ENCODE peak calls at places on chromosome 15, in five cellular contexts. One of them, this sample, is unnamed.

GRCh38 chr15:37789881-37790280 is 144.6 kb upstream of the TMCO5A start:
- DNase-seq in H1: no peak
- DNase-seq in H9: no peak
- DNase-seq in neuronal stem cell: no peak
- DNase-seq in mesenchymal stem cell: peak; percentile 43
- DNase-seq in this sample: peak; percentile 10

GRCh38 chr15:74304459-74304858 is 63.0 kb downstream of the CYP11A1 start:
- DNase-seq in H1: no peak
- DNase-seq in H9: no peak
- DNase-seq in neuronal stem cell: no peak
- DNase-seq in mesenchymal stem cell: no peak
- DNase-seq in this sample: no peak

GRCh38 chr15:63928185-63928852 is 94.6 kb upstream of the HERC1 start:
- DNase-seq in H1: no peak
- DNase-seq in H9: no peak
- DNase-seq in neuronal stem cell: no peak
- DNase-seq in mesenchymal stem cell: no peak
- DNase-seq in this sample: no peak

GRCh38 chr15:26831951-26832350 is 34.9 kb upstream of the GABRA5 start:
- DNase-seq in H1: no peak
- DNase-seq in H9: no peak
- DNase-seq in neuronal stem cell: no peak
- DNase-seq in mesenchymal stem cell: no peak
- DNase-seq in this sample: no peak

GRCh38 chr15:98799991-98800390 is 151.7 kb downstream of the IGF1R start:
- DNase-seq in H1: no peak
- DNase-seq in H9: no peak
- DNase-seq in neuronal stem cell: no peak
- DNase-seq in mesenchymal stem cell: no peak
- DNase-seq in this sample: no peak

GRCh38 chr15:78752492-78753358 is 58.5 kb downstream of the ADAMTS7 start:
- DNase-seq in H1: no peak
- DNase-seq in H9: no peak
- DNase-seq in neuronal stem cell: no peak
- DNase-seq in mesenchymal stem cell: no peak
- DNase-seq in this sample: no peak

GRCh38 chr15:96170616-96171270 is 159.8 kb upstream of the NR2F2 start:
- DNase-seq in H1: no peak
- DNase-seq in H9: no peak
- DNase-seq in neuronal stem cell: no peak
- DNase-seq in mesenchymal stem cell: peak; percentile 53
- DNase-seq in this sample: no peak

GRCh38 chr15:75844629-75845390 is 1.6 kb downstream of the UBE2Q2 start:
- DNase-seq in H1: no peak
- DNase-seq in H9: no peak
- DNase-seq in neuronal stem cell: no peak
- DNase-seq in mesenchymal stem cell: no peak
- DNase-seq in this sample: no peak

GRCh38 chr15:58115692-58116091 is 22.5 kb upstream of the AQP9 start:
- DNase-seq in H1: no peak
- DNase-seq in H9: no peak
- DNase-seq in neuronal stem cell: no peak
- DNase-seq in mesenchymal stem cell: peak; percentile 1
- DNase-seq in this sample: peak; percentile 10

GRCh38 chr15:90957105-90957790 is 2.6 kb downstream of the RCCD1 start:
- DNase-seq in H1: peak; percentile 74
- DNase-seq in H9: peak; percentile 64
- DNase-seq in neuronal stem cell: no peak
- DNase-seq in mesenchymal stem cell: peak; percentile 44
- DNase-seq in this sample: no peak

GRCh38 chr15:76105911-76106310 is 46.1 kb downstream of the TMEM266 start:
- DNase-seq in H1: no peak
- DNase-seq in H9: no peak
- DNase-seq in neuronal stem cell: no peak
- DNase-seq in mesenchymal stem cell: no peak
- DNase-seq in this sample: no peak

GRCh38 chr15:39997031-39997430 is 42.0 kb downstream of the SRP14 start:
- DNase-seq in H1: no peak
- DNase-seq in H9: no peak
- DNase-seq in neuronal stem cell: no peak
- DNase-seq in mesenchymal stem cell: no peak
- DNase-seq in this sample: peak; percentile 88

GRCh38 chr15:97981058-97981457 is 20.6 kb downstream of the ARRDC4 start:
- DNase-seq in H1: no peak
- DNase-seq in H9: no peak
- DNase-seq in neuronal stem cell: no peak
- DNase-seq in mesenchymal stem cell: no peak
- DNase-seq in this sample: no peak

GRCh38 chr15:86863226-86863915 is 783.7 kb downstream of the AGBL1 start:
- DNase-seq in H1: no peak
- DNase-seq in H9: no peak
- DNase-seq in neuronal stem cell: no peak
- DNase-seq in mesenchymal stem cell: peak; percentile 58
- DNase-seq in this sample: peak; percentile 89

GRCh38 chr15:75732809-75733451 is 20.3 kb upstream of the CSPG4 start:
- DNase-seq in H1: peak; percentile 96
- DNase-seq in H9: peak; percentile 91
- DNase-seq in neuronal stem cell: peak; percentile 67
- DNase-seq in mesenchymal stem cell: peak; percentile 72
- DNase-seq in this sample: peak; percentile 69

GRCh38 chr15:39926526-39926925 is 6.5 kb upstream of the GPR176 start:
- DNase-seq in H1: no peak
- DNase-seq in H9: no peak
- DNase-seq in neuronal stem cell: no peak
- DNase-seq in mesenchymal stem cell: no peak
- DNase-seq in this sample: no peak

GRCh38 chr15:73873889-73874511 is 636 bp downstream of the TBC1D21 start:
- DNase-seq in H1: no peak
- DNase-seq in H9: peak; percentile 24
- DNase-seq in neuronal stem cell: peak; percentile 41
- DNase-seq in mesenchymal stem cell: peak; percentile 62
- DNase-seq in this sample: peak; percentile 90

GRCh38 chr15:34520566-34520965 is 62.9 kb downstream of the GOLGA8B start:
- DNase-seq in H1: no peak
- DNase-seq in H9: no peak
- DNase-seq in neuronal stem cell: no peak
- DNase-seq in mesenchymal stem cell: no peak
- DNase-seq in this sample: no peak
- H2BK12ac ChIP-seq in H1: no peak overlapping the region
- H2BK12ac ChIP-seq in H9: no peak overlapping the region
- H2BK12ac ChIP-seq in neuronal stem cell: no peak overlapping the region
- H2BK12ac ChIP-seq in mesenchymal stem cell: no peak overlapping the region
- H2BK12ac ChIP-seq in this sample: no peak overlapping the region

GRCh38 chr15:42159381-42160015 is 3.1 kb upstream of the PLA2G4F start:
- DNase-seq in H1: no peak
- DNase-seq in H9: no peak
- DNase-seq in neuronal stem cell: no peak
- DNase-seq in mesenchymal stem cell: no peak
- DNase-seq in this sample: no peak

GRCh38 chr15:42157981-42158765 is 1.7 kb upstream of the PLA2G4F start:
- DNase-seq in H1: no peak
- DNase-seq in H9: no peak
- DNase-seq in neuronal stem cell: no peak
- DNase-seq in mesenchymal stem cell: peak; percentile 74
- DNase-seq in this sample: peak; percentile 68

GRCh38 chr15:42160110-42160509 is 3.7 kb upstream of the PLA2G4F start:
- DNase-seq in H1: no peak
- DNase-seq in H9: no peak
- DNase-seq in neuronal stem cell: no peak
- DNase-seq in mesenchymal stem cell: no peak
- DNase-seq in this sample: no peak

GRCh38 chr15:42157381-42157780 is 945 bp upstream of the PLA2G4F start:
- DNase-seq in H1: no peak
- DNase-seq in H9: no peak
- DNase-seq in neuronal stem cell: no peak
- DNase-seq in mesenchymal stem cell: no peak
- DNase-seq in this sample: no peak

GRCh38 chr15:42158941-42159340 is 2.5 kb upstream of the PLA2G4F start:
- DNase-seq in H1: no peak
- DNase-seq in H9: no peak
- DNase-seq in neuronal stem cell: no peak
- DNase-seq in mesenchymal stem cell: no peak
- DNase-seq in this sample: no peak
- H2BK12ac ChIP-seq in H1: no peak overlapping the region
- H2BK12ac ChIP-seq in H9: no peak overlapping the region
- H2BK12ac ChIP-seq in neuronal stem cell: no peak overlapping the region
- H2BK12ac ChIP-seq in mesenchymal stem cell: no peak overlapping the region
- H2BK12ac ChIP-seq in this sample: no peak overlapping the region

GRCh38 chr15:36643551-36643950 is 64.1 kb downstream of the CDIN1 start:
- DNase-seq in H1: no peak
- DNase-seq in H9: no peak
- DNase-seq in neuronal stem cell: no peak
- DNase-seq in mesenchymal stem cell: no peak
- DNase-seq in this sample: no peak

GRCh38 chr15:36644156-36644896 is 64.9 kb downstream of the CDIN1 start:
- DNase-seq in H1: no peak
- DNase-seq in H9: no peak
- DNase-seq in neuronal stem cell: peak; percentile 6
- DNase-seq in mesenchymal stem cell: no peak
- DNase-seq in this sample: no peak

GRCh38 chr15:36642311-36642710 is 62.9 kb downstream of the CDIN1 start:
- DNase-seq in H1: no peak
- DNase-seq in H9: no peak
- DNase-seq in neuronal stem cell: no peak
- DNase-seq in mesenchymal stem cell: no peak
- DNase-seq in this sample: no peak

GRCh38 chr15:36645106-36645505 is 65.7 kb downstream of the CDIN1 start:
- DNase-seq in H1: no peak
- DNase-seq in H9: no peak
- DNase-seq in neuronal stem cell: no peak
- DNase-seq in mesenchymal stem cell: no peak
- DNase-seq in this sample: no peak
- H2BK12ac ChIP-seq in H1: no peak overlapping the region
- H2BK12ac ChIP-seq in H9: no peak overlapping the region
- H2BK12ac ChIP-seq in neuronal stem cell: no peak overlapping the region
- H2BK12ac ChIP-seq in mesenchymal stem cell: no peak overlapping the region
- H2BK12ac ChIP-seq in this sample: no peak overlapping the region

DNA sequence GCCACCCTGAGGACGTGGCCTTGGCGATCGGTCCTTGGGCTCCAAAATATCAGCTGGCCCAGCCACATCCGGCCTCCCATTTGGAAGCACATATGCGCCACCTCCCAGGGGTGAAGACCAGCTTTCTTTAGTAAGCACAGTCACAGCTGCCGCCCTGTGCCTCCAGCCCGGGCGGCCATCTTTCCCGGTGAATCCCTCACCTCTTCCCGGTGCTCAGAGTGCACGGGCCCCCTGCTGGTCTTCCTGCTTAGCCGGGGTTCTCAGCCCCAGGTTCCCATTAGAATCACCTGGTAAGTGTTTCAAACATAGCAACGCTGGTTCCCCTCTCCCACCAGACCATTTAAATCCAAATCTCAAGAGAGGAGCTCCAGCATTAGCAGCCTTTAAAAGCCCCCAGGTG is 232.2 kb downstream of the VPS13C start:
- DNase-seq in H1: no peak
- DNase-seq in H9: no peak
- DNase-seq in neuronal stem cell: no peak
- DNase-seq in mesenchymal stem cell: no peak
- DNase-seq in this sample: peak; percentile 30
- H2BK12ac ChIP-seq in H1: no peak overlapping the region
- H2BK12ac ChIP-seq in H9: no peak overlapping the region
- H2BK12ac ChIP-seq in neuronal stem cell: no peak overlapping the region
- H2BK12ac ChIP-seq in mesenchymal stem cell: no peak overlapping the region
- H2BK12ac ChIP-seq in this sample: no peak overlapping the region

GRCh38 chr15:80367094-80367493 is 37.1 kb upstream of the ARNT2 start:
- DNase-seq in H1: peak; percentile 69
- DNase-seq in H9: peak; percentile 62
- DNase-seq in neuronal stem cell: no peak
- DNase-seq in mesenchymal stem cell: no peak
- DNase-seq in this sample: no peak
- H2BK12ac ChIP-seq in H1: no peak overlapping the region
- H2BK12ac ChIP-seq in H9: no peak overlapping the region
- H2BK12ac ChIP-seq in neuronal stem cell: no peak overlapping the region
- H2BK12ac ChIP-seq in mesenchymal stem cell: no peak overlapping the region
- H2BK12ac ChIP-seq in this sample: no peak overlapping the region

This sample was measured in trophoblast cell.